ENCODE peak calls at places on chromosomes 5 and 9, in seven cellular contexts. N, I, U, Y, E, W and Q are unnamed samples.

GRCh38 chr5:32173394-32174010 is 617 bp downstream of the GOLPH3 start:
- DNase-seq in N (no peak), I (no peak), U (peak; percentile 55), Y (no peak), E (peak; percentile 65), W (peak; percentile 31), Q (peak; percentile 70)

GRCh38 chr9:77909306-77909705 is 122.3 kb downstream of the GNAQ start:
- DNase-seq in N (no peak), I (no peak), U (no peak), Y (no peak), E (no peak), W (no peak), Q (no peak)

GRCh38 chr9:114504341-114505186 is 709 bp downstream of the WHRN start:
- DNase-seq in N (no peak), I (peak; percentile 82), U (no peak), Y (peak; percentile 18), E (no peak), W (no peak), Q (peak; percentile 77)

GRCh38 chr9:4228606-4229005 is 71.3 kb downstream of the GLIS3 start:
- DNase-seq in N (no peak), I (no peak), U (no peak), Y (no peak), E (no peak), W (no peak), Q (no peak)

GRCh38 chr5:150734579-150735384 is 24.0 kb downstream of the DCTN4 start:
- DNase-seq in N (no peak), I (no peak), U (no peak), Y (no peak), E (no peak), W (no peak), Q (no peak)

GRCh38 chr5:33470544-33470943 is 29.8 kb downstream of the TARS1 start:
- DNase-seq in N (peak; percentile 44), I (no peak), U (no peak), Y (peak; percentile 6), E (no peak), W (peak; percentile 23), Q (no peak)

GRCh38 chr9:136846376-136847064 is 2.7 kb upstream of the PHPT1 start:
- DNase-seq in N (no peak), I (no peak), U (no peak), Y (no peak), E (no peak), W (no peak), Q (peak; percentile 52)

GRCh38 chr5:143194206-143194605 is 209.3 kb downstream of the NR3C1 start:
- DNase-seq in N (no peak), I (no peak), U (no peak), Y (no peak), E (no peak), W (no peak), Q (no peak)

GRCh38 chr5:132475531-132475930 is 15.0 kb downstream of the IRF1 start:
- DNase-seq in N (no peak), I (no peak), U (no peak), Y (no peak), E (no peak), W (no peak), Q (no peak)

GRCh38 chr9:35518212-35518917 is 28.5 kb downstream of the RUSC2 start:
- DNase-seq in N (no peak), I (peak; percentile 60), U (no peak), Y (peak; percentile 83), E (no peak), W (peak; percentile 79), Q (peak; percentile 82)

GRCh38 chr5:160169326-160169725 is 50.1 kb upstream of the PWWP2A start:
- DNase-seq in N (no peak), I (no peak), U (no peak), Y (no peak), E (no peak), W (no peak), Q (no peak)

GRCh38 chr5:164335837-164336236 is 830.4 kb downstream of the MAT2B start:
- DNase-seq in N (no peak), I (no peak), U (no peak), Y (no peak), E (no peak), W (peak; percentile 82), Q (no peak)

GRCh38 chr9:125965421-125965820 is 218.2 kb downstream of the PBX3 start:
- DNase-seq in N (peak; percentile 89), I (no peak), U (no peak), Y (no peak), E (no peak), W (no peak), Q (no peak)

GRCh38 chr9:127785023-127785932 is 556 bp upstream of the CDK9 start:
- DNase-seq in N (peak; percentile 59), I (peak; percentile 94), U (peak; percentile 57), Y (peak; percentile 60), E (peak; percentile 74), W (peak; percentile 74), Q (peak; percentile 87)

GRCh38 chr9:137138701-137139467 is at the start of gene GRIN1:
- DNase-seq in N (no peak), I (no peak), U (no peak), Y (no peak), E (no peak), W (no peak), Q (peak; percentile 53)

GRCh38 chr5:72920690-72921089 is 35.2 kb upstream of the FCHO2 start:
- DNase-seq in N (no peak), I (no peak), U (no peak), Y (peak; percentile 26), E (no peak), W (peak; percentile 46), Q (no peak)

GRCh38 chr5:158908690-158909325 is 190.9 kb downstream of the EBF1 start:
- DNase-seq in N (no peak), I (no peak), U (no peak), Y (no peak), E (no peak), W (no peak), Q (no peak)

GRCh38 chr9:138043061-138043410 is 165.5 kb downstream of the CACNA1B start:
- DNase-seq in N (no peak), I (peak; percentile 35), U (no peak), Y (no peak), E (no peak), W (no peak), Q (no peak)

GRCh38 chr9:79185866-79186265 is 385.9 kb upstream of the TLE4 start:
- DNase-seq in N (no peak), I (no peak), U (no peak), Y (no peak), E (no peak), W (no peak), Q (no peak)

GRCh38 chr5:7849531-7850240 is 1.2 kb downstream of the CFAP90 start:
- DNase-seq in N (peak; percentile 49), I (no peak), U (no peak), Y (no peak), E (peak; percentile 29), W (no peak), Q (no peak)

GRCh38 chr9:16721972-16722371 is 148.5 kb downstream of the BNC2 start:
- DNase-seq in N (peak; percentile 84), I (no peak), U (no peak), Y (no peak), E (no peak), W (peak; percentile 74), Q (no peak)